ENCODE peak calls at places on chromosomes 3 and 15, in five cellular contexts. B, K, Q, M and I are unnamed samples.

GRCh38 chr15:60396100-60396499 is 1.7 kb downstream of the ANXA2 start:
- DNase-seq in B (peak), K (no peak), Q (no peak), M (no peak), I (no peak)

GRCh38 chr3:64848127-64848526 is 160.3 kb upstream of the ADAMTS9 start:
- DNase-seq in B (no peak), K (no peak), Q (no peak), M (no peak), I (no peak)

GRCh38 chr15:63156708-63157065 is 590 bp downstream of the RPS27L start:
- DNase-seq in B (no peak), K (no peak), Q (no peak), M (peak), I (no peak)

GRCh38 chr3:190378240-190378891 is 9.6 kb upstream of the CLDN16 start:
- DNase-seq in B (no peak), K (no peak), Q (no peak), M (no peak), I (no peak)

GRCh38 chr3:187263270-187263669 is 28.3 kb downstream of the MASP1 start:
- DNase-seq in B (no peak), K (no peak), Q (no peak), M (no peak), I (no peak)

GRCh38 chr15:93866441-93866840 is 364.9 kb upstream of the MCTP2 start:
- DNase-seq in B (no peak), K (no peak), Q (no peak), M (no peak), I (no peak)

GRCh38 chr15:90270502-90271150 is 5.2 kb downstream of the NGRN start:
- DNase-seq in B (no peak), K (no peak), Q (no peak), M (no peak), I (no peak)

GRCh38 chr3:82000773-82001172 is 239.3 kb upstream of the GBE1 start:
- DNase-seq in B (peak), K (no peak), Q (no peak), M (no peak), I (no peak)

GRCh38 chr3:96796101-96796500 is 18.3 kb upstream of the EPHA6 start:
- DNase-seq in B (no peak), K (no peak), Q (no peak), M (no peak), I (no peak)

GRCh38 chr3:45760878-45761711 is 35.2 kb downstream of the SLC6A20 start:
- DNase-seq in B (peak), K (peak), Q (peak), M (peak), I (peak)

GRCh38 chr15:91704343-91704742 is 149.2 kb upstream of the SLCO3A1 start:
- DNase-seq in B (peak), K (no peak), Q (no peak), M (peak), I (no peak)

GRCh38 chr15:44102675-44103254 is 92.3 kb downstream of the FRMD5 start:
- DNase-seq in B (peak), K (peak), Q (peak), M (no peak), I (no peak)

GRCh38 chr3:130991126-130991525 is 35.5 kb downstream of the ASTE1 start:
- DNase-seq in B (no peak), K (no peak), Q (no peak), M (no peak), I (no peak)

GRCh38 chr15:25883860-25884259 is 20.7 kb upstream of the ATP10A start:
- DNase-seq in B (no peak), K (no peak), Q (peak), M (no peak), I (no peak)

GRCh38 chr3:10198761-10199688 is 34.3 kb downstream of the IRAK2 start:
- DNase-seq in B (peak), K (no peak), Q (no peak), M (peak), I (peak)

GRCh38 chr3:99659032-99659431 is 20.6 kb downstream of the COL8A1 start:
- DNase-seq in B (no peak), K (no peak), Q (no peak), M (no peak), I (no peak)

GRCh38 chr3:88038561-88038960 is 20.2 kb downstream of the CGGBP1 start:
- DNase-seq in B (no peak), K (no peak), Q (no peak), M (no peak), I (no peak)

GRCh38 chr3:190696777-190697501 is 165.6 kb downstream of the GMNC start:
- DNase-seq in B (no peak), K (peak), Q (peak), M (no peak), I (no peak)

GRCh38 chr3:186596568-186597287 is 16.1 kb upstream of the AHSG start:
- DNase-seq in B (peak), K (no peak), Q (no peak), M (no peak), I (no peak)

GRCh38 chr3:32835943-32836342 is 18.1 kb downstream of the TRIM71 start:
- DNase-seq in B (no peak), K (no peak), Q (no peak), M (no peak), I (no peak)

GRCh38 chr3:32831062-32831461 is 13.3 kb downstream of the TRIM71 start:
- DNase-seq in B (no peak), K (no peak), Q (no peak), M (no peak), I (no peak)

GRCh38 chr3:32836601-32837000 is 18.8 kb downstream of the TRIM71 start:
- DNase-seq in B (no peak), K (no peak), Q (no peak), M (no peak), I (no peak)

GRCh38 chr3:32835049-32835371 is 17.2 kb downstream of the TRIM71 start:
- DNase-seq in B (no peak), K (no peak), Q (no peak), M (no peak), I (no peak)

GRCh38 chr3:32832193-32832592 is 14.4 kb downstream of the TRIM71 start:
- DNase-seq in B (no peak), K (no peak), Q (no peak), M (no peak), I (no peak)
- TF ChIP-seq POLR2AphosphoS5 in B (no peak), K (no peak), Q (no peak), M (no peak), I (no peak)

GRCh38 chr15:67945951-67946700 is 106.3 kb upstream of the RNU6-1 start:
- DNase-seq in B (no peak), K (no peak), Q (no peak), M (no peak), I (no peak)
- TF ChIP-seq POLR2AphosphoS5 in B (no peak), K (no peak), Q (no peak), M (no peak), I (no peak)

DNA sequence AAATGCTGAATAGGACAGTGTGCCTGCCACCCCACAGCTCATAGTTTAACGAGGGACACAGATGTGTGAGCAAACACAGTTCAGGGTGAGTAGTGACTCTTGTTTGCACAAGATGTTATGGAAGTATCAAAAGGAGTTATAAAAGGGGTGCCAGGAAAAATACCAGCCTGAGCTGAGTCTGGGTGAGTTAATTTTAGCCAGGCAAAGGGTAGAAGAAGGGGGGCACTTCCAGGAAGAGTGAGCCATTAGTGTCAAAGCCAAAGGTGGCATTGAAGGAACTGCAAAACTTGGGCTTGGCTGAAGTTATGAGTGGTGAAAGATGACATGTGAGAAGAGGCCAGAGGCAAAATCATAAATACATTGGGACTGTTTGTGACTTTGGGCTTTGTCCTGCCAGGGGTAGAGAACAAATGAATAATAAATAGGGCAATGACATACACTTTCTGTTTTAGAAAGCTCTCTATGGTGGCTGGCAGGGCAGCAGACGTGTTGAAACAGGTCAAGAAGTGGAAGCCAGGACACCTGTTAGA is 1.9 kb upstream of the SPPL2A start:
- DNase-seq in B (no peak), K (no peak), Q (no peak), M (no peak), I (no peak)
- TF ChIP-seq POLR2AphosphoS5 in B (peak), K (no peak), Q (no peak), M (no peak), I (no peak)

DNA sequence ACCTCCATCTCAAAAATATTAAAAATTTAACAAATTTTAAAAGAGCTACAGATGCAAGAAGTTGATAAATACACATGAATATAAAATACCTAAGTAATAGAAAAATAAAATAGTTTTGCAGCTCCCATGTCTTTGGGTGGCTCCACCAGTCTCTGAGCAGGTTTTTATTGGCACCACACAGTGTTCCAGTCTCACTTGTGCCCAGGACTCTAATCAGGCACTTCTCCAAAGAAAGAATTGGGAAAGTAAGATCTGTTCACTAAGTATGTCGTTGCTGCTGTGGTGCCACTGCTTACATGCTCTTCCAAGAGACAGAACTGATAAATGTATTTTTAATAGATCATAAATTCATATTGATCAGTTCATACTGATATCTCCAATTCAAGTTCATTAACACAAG is 92.5 kb upstream of the ABI3BP start:
- DNase-seq in B (no peak), K (no peak), Q (no peak), M (no peak), I (no peak)
- TF ChIP-seq POLR2AphosphoS5 in B (no peak), K (no peak), Q (no peak), M (no peak), I (no peak)

DNA sequence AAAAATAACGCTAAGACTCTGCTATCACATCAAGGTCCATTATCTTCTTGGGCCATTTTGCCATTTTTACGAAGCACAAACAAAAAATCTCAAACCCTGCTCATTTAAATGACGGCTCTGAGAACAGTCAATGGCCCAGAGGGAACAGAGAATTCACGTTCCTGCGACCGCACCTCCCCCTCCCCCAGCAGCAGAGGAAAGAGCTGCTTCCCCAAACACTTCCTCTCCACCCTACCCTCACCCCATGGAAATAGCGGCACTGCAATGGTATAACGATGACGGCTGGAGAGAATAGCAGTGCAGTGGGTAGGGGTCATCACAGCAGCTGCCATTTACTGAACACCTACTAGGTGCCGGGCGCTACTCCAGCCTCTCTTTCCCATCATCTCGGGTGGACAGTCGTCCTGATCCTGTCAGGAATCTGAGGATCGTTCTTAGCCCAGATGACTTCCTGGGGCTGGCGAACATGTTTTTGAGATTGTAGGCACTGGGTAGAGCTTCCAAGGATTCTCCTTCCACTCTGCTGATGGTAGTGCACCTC is 113.3 kb downstream of the IQSEC1 start:
- DNase-seq in B (no peak), K (no peak), Q (no peak), M (peak), I (no peak)
- TF ChIP-seq POLR2AphosphoS5 in B (no peak), K (no peak), Q (no peak), M (no peak), I (no peak)